ENCODE peak calls at places on chromosomes 6 and 20, in five cellular contexts. One of them, this sample, is unnamed. For H3K4me1, the result is how much of the 10 kb centered on the place peaks cover.

GRCh38 chr20:34547844-34548613 is 10.5 kb upstream of the MAP1LC3A start:
- DNase-seq in K562: no peak
- DNase-seq in sigmoid colon: no peak
- DNase-seq in transverse colon: no peak
- DNase-seq in stomach: no peak
- DNase-seq in this sample: no peak

GRCh38 chr20:58327211-58327610 is 17.7 kb downstream of the RAB22A start:
- DNase-seq in K562: no peak
- DNase-seq in sigmoid colon: peak
- DNase-seq in transverse colon: no peak
- DNase-seq in stomach: no peak
- DNase-seq in this sample: no peak

GRCh38 chr6:43971776-43972126 is 155.5 kb downstream of the MRPL14 start:
- DNase-seq in K562: no peak
- DNase-seq in sigmoid colon: no peak
- DNase-seq in stomach: no peak
- DNase-seq in transverse colon: no peak
- DNase-seq in this sample: no peak

GRCh38 chr20:45097485-45098095 is 3.3 kb downstream of the KCNS1 start:
- DNase-seq in K562: no peak
- DNase-seq in transverse colon: peak
- DNase-seq in sigmoid colon: no peak
- DNase-seq in stomach: no peak
- DNase-seq in this sample: no peak

GRCh38 chr6:14305629-14306028 is 188.1 kb downstream of the CD83 start:
- DNase-seq in transverse colon: no peak
- DNase-seq in stomach: no peak
- DNase-seq in sigmoid colon: no peak
- DNase-seq in K562: no peak
- DNase-seq in this sample: no peak

GRCh38 chr6:166848979-166849756 is 107.2 kb downstream of the RNASET2 start:
- DNase-seq in transverse colon: no peak
- DNase-seq in K562: no peak
- DNase-seq in stomach: no peak
- DNase-seq in sigmoid colon: no peak
- DNase-seq in this sample: no peak

GRCh38 chr6:53483423-53484353 is 61.2 kb downstream of the GCLC start:
- DNase-seq in transverse colon: no peak
- DNase-seq in K562: peak
- DNase-seq in sigmoid colon: no peak
- DNase-seq in stomach: no peak
- DNase-seq in this sample: no peak

GRCh38 chr6:56724455-56724854 is 81.8 kb upstream of the DST start:
- DNase-seq in transverse colon: no peak
- DNase-seq in K562: no peak
- DNase-seq in stomach: no peak
- DNase-seq in sigmoid colon: no peak
- DNase-seq in this sample: no peak

GRCh38 chr6:52590634-52590985 is 13.8 kb upstream of the TRAM2 start:
- DNase-seq in transverse colon: no peak
- DNase-seq in K562: no peak
- DNase-seq in sigmoid colon: no peak
- DNase-seq in stomach: no peak
- DNase-seq in this sample: no peak

GRCh38 chr6:145729887-145730286 is 5.4 kb downstream of the EPM2A start:
- DNase-seq in K562: no peak
- DNase-seq in sigmoid colon: no peak
- DNase-seq in transverse colon: no peak
- DNase-seq in stomach: no peak
- DNase-seq in this sample: no peak

GRCh38 chr6:151461673-151462072 is 9.7 kb upstream of the RMND1 start:
- DNase-seq in sigmoid colon: no peak
- DNase-seq in transverse colon: no peak
- DNase-seq in stomach: no peak
- DNase-seq in K562: no peak
- DNase-seq in this sample: no peak

GRCh38 chr20:381581-382290 is 1.2 kb downstream of the TRIB3 start:
- DNase-seq in sigmoid colon: peak
- DNase-seq in transverse colon: peak
- DNase-seq in K562: peak
- DNase-seq in stomach: peak
- DNase-seq in this sample: peak

GRCh38 chr20:9040874-9041524 is 27.9 kb upstream of the PLCB4 start:
- DNase-seq in sigmoid colon: no peak
- DNase-seq in K562: no peak
- DNase-seq in stomach: no peak
- DNase-seq in transverse colon: no peak
- DNase-seq in this sample: no peak

GRCh38 chr6:74070091-74070490 is 374.1 kb downstream of the CD109 start:
- DNase-seq in K562: no peak
- DNase-seq in sigmoid colon: no peak
- DNase-seq in transverse colon: no peak
- DNase-seq in stomach: no peak
- DNase-seq in this sample: no peak

GRCh38 chr6:85490516-85491248 is 40.8 kb downstream of the NT5E start:
- DNase-seq in sigmoid colon: no peak
- DNase-seq in transverse colon: no peak
- DNase-seq in stomach: no peak
- DNase-seq in K562: no peak
- DNase-seq in this sample: no peak

GRCh38 chr6:89984926-89985743 is 90.9 kb downstream of the GJA10 start:
- DNase-seq in transverse colon: no peak
- DNase-seq in stomach: no peak
- DNase-seq in K562: peak
- DNase-seq in sigmoid colon: peak
- DNase-seq in this sample: no peak

GRCh38 chr6:150016324-150017185 is 8.8 kb downstream of the RAET1L start:
- DNase-seq in stomach: peak
- DNase-seq in sigmoid colon: no peak
- DNase-seq in K562: no peak
- DNase-seq in transverse colon: peak
- DNase-seq in this sample: peak

GRCh38 chr6:166849762-166850181 is 106.6 kb downstream of the RNASET2 start:
- DNase-seq in K562: no peak
- DNase-seq in transverse colon: no peak
- DNase-seq in stomach: no peak
- DNase-seq in sigmoid colon: no peak
- DNase-seq in this sample: no peak

GRCh38 chr20:46807998-46808397 is 86.6 kb upstream of the EYA2 start:
- DNase-seq in sigmoid colon: no peak
- DNase-seq in K562: no peak
- DNase-seq in stomach: no peak
- DNase-seq in transverse colon: no peak
- DNase-seq in this sample: no peak

GRCh38 chr20:4038047-4038459 is 22.7 kb upstream of the RNF24 start:
- DNase-seq in K562: peak
- DNase-seq in stomach: peak
- DNase-seq in sigmoid colon: peak
- DNase-seq in transverse colon: peak
- DNase-seq in this sample: peak

GRCh38 chr20:38113401-38114325 is 51.4 kb downstream of the TGM2 start:
- DNase-seq in transverse colon: no peak
- DNase-seq in K562: peak
- DNase-seq in sigmoid colon: no peak
- DNase-seq in stomach: no peak
- DNase-seq in this sample: no peak

GRCh38 chr6:24307881-24308280 is 50.0 kb downstream of the DCDC2 start:
- DNase-seq in transverse colon: no peak
- DNase-seq in sigmoid colon: no peak
- DNase-seq in stomach: no peak
- DNase-seq in K562: no peak
- DNase-seq in this sample: no peak

DNA sequence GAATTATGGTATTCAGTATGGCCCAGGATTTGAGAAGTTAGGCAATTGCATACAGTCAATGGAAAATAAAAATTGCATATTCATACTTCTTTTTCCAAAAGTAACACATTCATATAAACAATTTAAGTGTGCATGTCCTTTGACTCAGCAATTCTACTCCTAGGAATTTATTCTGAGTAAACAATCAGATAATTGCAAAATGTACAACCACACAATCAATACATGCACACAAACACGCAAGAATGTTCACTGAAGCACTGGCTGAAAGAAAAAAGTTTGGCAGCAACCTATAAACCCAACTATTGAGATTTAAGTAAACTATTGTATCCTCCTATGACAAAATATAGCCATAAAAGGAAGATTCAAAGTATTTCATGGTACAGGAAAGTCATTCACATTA is 1.6 kb downstream of the CYP39A1 start:
- DNase-seq in K562: no peak
- DNase-seq in stomach: no peak
- DNase-seq in sigmoid colon: no peak
- DNase-seq in transverse colon: no peak
- DNase-seq in this sample: no peak
- H3K4me3 ChIP-seq in K562: no peak
- H3K4me3 ChIP-seq in stomach: no peak
- H3K4me3 ChIP-seq in sigmoid colon: no peak
- H3K4me3 ChIP-seq in transverse colon: no peak
- H3K4me3 ChIP-seq in this sample: peak

GRCh38 chr6:117513174-117513573 is 30.7 kb downstream of the DCBLD1 start:
- DNase-seq in transverse colon: no peak
- DNase-seq in sigmoid colon: no peak
- DNase-seq in K562: no peak
- DNase-seq in stomach: no peak
- DNase-seq in this sample: no peak
- H3K4me1 ChIP-seq in transverse colon: under half
- H3K4me1 ChIP-seq in sigmoid colon: under half
- H3K4me1 ChIP-seq in K562: under half
- H3K4me1 ChIP-seq in stomach: under half
- H3K4me1 ChIP-seq in this sample: under half

GRCh38 chr6:111566873-111567517 is 38.7 kb downstream of the TRAF3IP2 start:
- DNase-seq in K562: no peak
- DNase-seq in stomach: no peak
- DNase-seq in transverse colon: no peak
- DNase-seq in sigmoid colon: no peak
- DNase-seq in this sample: no peak
- TF ChIP-seq EP300 in K562: peak
- TF ChIP-seq EP300 in stomach: no peak
- TF ChIP-seq EP300 in transverse colon: no peak
- TF ChIP-seq EP300 in sigmoid colon: no peak
- TF ChIP-seq EP300 in this sample: no peak

GRCh38 chr20:50146732-50147662 is 6.5 kb downstream of the PEDS1 start:
- DNase-seq in transverse colon: peak
- DNase-seq in K562: peak
- DNase-seq in sigmoid colon: no peak
- DNase-seq in stomach: peak
- DNase-seq in this sample: no peak
- H3K4me3 ChIP-seq in transverse colon: no peak
- H3K4me3 ChIP-seq in K562: peak
- H3K4me3 ChIP-seq in sigmoid colon: no peak
- H3K4me3 ChIP-seq in stomach: no peak
- H3K4me3 ChIP-seq in this sample: no peak

DNA sequence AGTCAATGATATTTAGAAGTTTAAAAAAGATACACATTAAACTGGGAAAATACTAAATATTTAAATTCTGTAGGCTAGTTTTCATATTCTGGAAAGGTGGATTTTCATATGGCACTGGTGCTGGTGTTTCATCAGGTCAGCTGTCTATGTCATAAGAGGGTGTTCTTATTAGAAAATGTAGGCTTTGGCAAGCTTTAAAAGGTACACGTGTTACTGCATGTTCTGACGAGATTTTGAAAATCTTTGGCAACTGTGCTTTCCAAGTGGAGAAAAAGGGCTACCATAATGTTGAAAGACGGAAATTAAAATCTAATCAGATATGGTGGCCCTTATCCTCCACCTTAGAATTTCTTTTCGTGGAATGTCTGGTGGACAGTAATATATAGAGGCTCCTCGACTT is 30.0 kb downstream of the SLC22A3 start:
- DNase-seq in stomach: no peak
- DNase-seq in sigmoid colon: no peak
- DNase-seq in K562: no peak
- DNase-seq in transverse colon: no peak
- DNase-seq in this sample: no peak
- H3K4me1 ChIP-seq in stomach: under half
- H3K4me1 ChIP-seq in sigmoid colon: under half
- H3K4me1 ChIP-seq in K562: under half
- H3K4me1 ChIP-seq in transverse colon: under half
- H3K4me1 ChIP-seq in this sample: under half

DNA sequence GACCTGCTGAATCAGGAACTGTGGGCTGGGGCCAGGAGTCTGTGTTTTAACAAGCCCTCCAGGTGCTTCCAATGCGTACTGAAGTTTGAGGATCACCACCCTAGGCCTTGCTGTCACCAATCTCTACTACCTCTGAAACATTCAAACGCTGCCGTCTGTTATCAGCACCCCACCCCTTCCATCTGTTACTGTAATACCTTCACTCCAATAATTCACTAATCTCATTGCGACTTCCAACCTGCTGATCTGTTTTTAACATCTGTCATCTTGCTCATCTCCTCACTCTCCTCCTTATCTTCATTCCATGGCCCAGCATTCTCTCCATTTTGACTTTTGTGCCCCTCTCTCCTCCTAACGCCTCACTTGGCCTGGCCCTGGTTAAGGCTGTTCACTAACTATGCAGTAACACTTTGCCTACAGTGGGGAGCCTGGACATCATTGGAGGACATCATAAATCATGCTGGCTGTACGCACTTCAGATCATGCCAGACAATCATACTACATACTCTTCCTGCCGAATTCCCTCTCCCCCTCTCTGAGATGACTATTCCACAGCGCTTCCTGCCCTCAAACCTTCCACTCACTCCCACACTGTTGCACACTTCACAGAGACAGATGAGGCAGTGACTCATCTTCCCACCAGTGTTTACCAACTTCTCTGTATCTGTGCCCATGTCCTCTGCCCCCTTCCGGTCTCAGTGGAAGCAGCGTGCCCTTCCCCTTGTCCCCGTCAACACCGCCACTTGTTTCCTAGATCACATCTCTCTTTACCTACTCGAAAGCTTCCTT is 3.0 kb upstream of the GUCA1B start:
- DNase-seq in transverse colon: no peak
- DNase-seq in stomach: peak
- DNase-seq in sigmoid colon: no peak
- DNase-seq in K562: peak
- DNase-seq in this sample: no peak
- TF ChIP-seq EP300 in transverse colon: no peak
- TF ChIP-seq EP300 in stomach: no peak
- TF ChIP-seq EP300 in sigmoid colon: no peak
- TF ChIP-seq EP300 in K562: peak
- TF ChIP-seq EP300 in this sample: no peak

DNA sequence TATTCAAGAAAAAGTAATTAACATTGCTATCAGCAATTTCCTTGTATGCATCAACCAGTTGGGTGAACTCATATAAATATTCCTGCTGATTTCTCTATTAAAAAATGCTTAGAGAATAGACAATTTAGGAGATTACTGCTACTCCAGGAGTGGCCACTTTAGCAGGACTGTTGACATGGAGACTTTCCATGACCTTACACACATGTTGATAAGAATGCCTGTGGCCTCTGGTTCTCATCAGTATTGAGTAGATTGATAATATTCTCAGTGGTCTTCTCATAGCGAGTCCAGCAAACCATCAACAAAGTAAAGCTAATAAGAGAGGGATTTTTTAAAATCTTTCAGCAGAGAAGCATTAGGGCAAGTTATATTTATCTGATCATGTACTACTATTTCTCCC is 208.4 kb upstream of the MARCKS start:
- DNase-seq in stomach: no peak
- DNase-seq in transverse colon: no peak
- DNase-seq in sigmoid colon: no peak
- DNase-seq in K562: no peak
- DNase-seq in this sample: no peak
- H3K4me3 ChIP-seq in stomach: no peak
- H3K4me3 ChIP-seq in transverse colon: no peak
- H3K4me3 ChIP-seq in sigmoid colon: no peak
- H3K4me3 ChIP-seq in K562: no peak
- H3K4me3 ChIP-seq in this sample: no peak

This sample was measured in ovary.